ENCODE peak calls at places on chromosomes 7 and 10, in seven cellular contexts. E, G, L, F, M, R and W are unnamed samples. For H3K36me3, the result is how much of the 10 kb centered on the place peaks cover.

GRCh38 chr7:128890306-128891109 is 20.0 kb downstream of the KCP start:
- DNase-seq in M (no peak), E (peak), L (peak), G (no peak), F (no peak), R (no peak), W (no peak)

GRCh38 chr10:26463986-26464385 is 25.8 kb downstream of the APBB1IP start:
- DNase-seq in R (no peak), G (no peak), F (no peak), L (no peak), E (no peak), M (no peak), W (no peak)

GRCh38 chr10:95795602-95796001 is 39.6 kb downstream of the ENTPD1 start:
- DNase-seq in F (no peak), R (no peak), G (no peak), M (no peak), E (no peak), L (peak), W (no peak)

GRCh38 chr7:42238709-42239395 is 1.8 kb upstream of the GLI3 start:
- DNase-seq in E (peak), L (peak), G (no peak), R (no peak), M (no peak), F (no peak), W (peak)

GRCh38 chr10:46551701-46552525 is 4.5 kb downstream of the GPRIN2 start:
- DNase-seq in M (no peak), E (peak), R (peak), G (no peak), L (no peak), F (peak), W (peak)

GRCh38 chr10:13296476-13296875 is 3.4 kb downstream of the PHYH start:
- DNase-seq in M (no peak), F (no peak), G (no peak), E (no peak), L (no peak), R (no peak), W (no peak)

GRCh38 chr10:18906636-18907035 is 142.0 kb upstream of the MALRD1 start:
- DNase-seq in R (no peak), L (peak), G (no peak), M (no peak), F (no peak), E (no peak), W (no peak)

GRCh38 chr10:97519342-97519741 is 20.6 kb downstream of the UBTD1 start:
- DNase-seq in E (no peak), G (no peak), F (no peak), R (no peak), L (no peak), M (no peak), W (no peak)

GRCh38 chr7:85405503-85405902 is 218.6 kb upstream of the SEMA3D start:
- DNase-seq in M (no peak), L (no peak), F (no peak), G (no peak), R (no peak), E (no peak), W (no peak)

GRCh38 chr7:47067215-47067614 is 514.7 kb downstream of the TNS3 start:
- DNase-seq in R (no peak), E (no peak), M (no peak), G (no peak), L (no peak), F (no peak), W (no peak)

GRCh38 chr7:3082831-3083230 is 39.2 kb upstream of the CARD11 start:
- DNase-seq in L (peak), M (no peak), F (no peak), E (no peak), R (no peak), G (no peak), W (no peak)

GRCh38 chr7:9091282-9091681 is 657.9 kb downstream of the NXPH1 start:
- DNase-seq in G (no peak), L (peak), M (no peak), F (no peak), R (no peak), E (no peak), W (no peak)

GRCh38 chr7:123024989-123025758 is 29.7 kb upstream of the TAS2R16 start:
- DNase-seq in M (no peak), R (no peak), G (no peak), E (peak), F (no peak), L (peak), W (no peak)

GRCh38 chr10:93146336-93146735 is 72.6 kb downstream of the CYP26A1 start:
- DNase-seq in E (no peak), R (no peak), M (no peak), F (no peak), G (no peak), L (no peak), W (no peak)

GRCh38 chr7:98771519-98772241 is 98.1 kb downstream of the TMEM130 start:
- DNase-seq in R (no peak), F (no peak), G (no peak), L (no peak), E (peak), M (no peak), W (no peak)

GRCh38 chr7:51324206-51324884 is 7.7 kb upstream of the COBL start:
- DNase-seq in M (no peak), G (no peak), R (peak), E (no peak), L (no peak), F (no peak), W (peak)

GRCh38 chr7:13778967-13779366 is 210.5 kb downstream of the ETV1 start:
- DNase-seq in E (peak), G (peak), M (no peak), R (no peak), L (peak), F (no peak), W (no peak)

GRCh38 chr7:8700076-8700624 is 266.7 kb downstream of the NXPH1 start:
- DNase-seq in R (no peak), L (no peak), E (no peak), F (no peak), G (no peak), M (no peak), W (no peak)

GRCh38 chr7:140509789-140510188 is 30.5 kb upstream of the MKRN1 start:
- DNase-seq in F (no peak), R (no peak), L (peak), M (no peak), E (no peak), G (no peak), W (no peak)

GRCh38 chr7:25569765-25570164 is 341.5 kb upstream of the NPVF start:
- DNase-seq in M (no peak), L (no peak), R (no peak), F (no peak), E (no peak), G (no peak), W (no peak)

GRCh38 chr10:104076743-104077160 is 8.9 kb downstream of the COL17A1 start:
- DNase-seq in G (no peak), E (no peak), F (peak), M (no peak), L (peak), R (peak), W (no peak)

GRCh38 chr7:513521-514166 is 6.0 kb downstream of the PDGFA start:
- DNase-seq in E (peak), M (no peak), G (no peak), L (peak), F (no peak), R (no peak), W (no peak)

GRCh38 chr7:108395442-108395841 is 60.8 kb downstream of the NRCAM start:
- DNase-seq in F (no peak), E (no peak), L (no peak), M (no peak), R (no peak), G (no peak), W (no peak)

GRCh38 chr7:22564511-22565045 is 64.6 kb upstream of the STEAP1B start:
- DNase-seq in F (peak), M (no peak), R (peak), G (no peak), E (peak), L (peak), W (no peak)

GRCh38 chr7:97119747-97120146 is 2.2 kb downstream of the SDHAF3 start:
- DNase-seq in M (no peak), L (no peak), G (no peak), F (no peak), R (no peak), E (no peak), W (no peak)

GRCh38 chr10:48762104-48763042 is 77.7 kb downstream of the WDFY4 start:
- DNase-seq in L (peak), M (no peak), F (peak), E (no peak), R (no peak), G (no peak), W (no peak)

GRCh38 chr7:137932881-137933269 is 69.0 kb downstream of the CREB3L2 start:
- DNase-seq in G (no peak), M (no peak), R (no peak), F (peak), E (peak), L (peak), W (peak)

GRCh38 chr10:17652585-17652984 is 8.6 kb downstream of the STAM start:
- DNase-seq in F (no peak), M (no peak), R (no peak), G (no peak), L (no peak), E (no peak), W (no peak)

GRCh38 chr10:22244855-22245254 is 27.0 kb upstream of the EBLN1 start:
- DNase-seq in G (no peak), F (no peak), L (no peak), M (no peak), R (no peak), E (no peak), W (no peak)
- TF ChIP-seq CTCF in G (no peak), F (no peak), L (no peak), M (no peak), R (no peak), E (no peak), W (no peak)

DNA sequence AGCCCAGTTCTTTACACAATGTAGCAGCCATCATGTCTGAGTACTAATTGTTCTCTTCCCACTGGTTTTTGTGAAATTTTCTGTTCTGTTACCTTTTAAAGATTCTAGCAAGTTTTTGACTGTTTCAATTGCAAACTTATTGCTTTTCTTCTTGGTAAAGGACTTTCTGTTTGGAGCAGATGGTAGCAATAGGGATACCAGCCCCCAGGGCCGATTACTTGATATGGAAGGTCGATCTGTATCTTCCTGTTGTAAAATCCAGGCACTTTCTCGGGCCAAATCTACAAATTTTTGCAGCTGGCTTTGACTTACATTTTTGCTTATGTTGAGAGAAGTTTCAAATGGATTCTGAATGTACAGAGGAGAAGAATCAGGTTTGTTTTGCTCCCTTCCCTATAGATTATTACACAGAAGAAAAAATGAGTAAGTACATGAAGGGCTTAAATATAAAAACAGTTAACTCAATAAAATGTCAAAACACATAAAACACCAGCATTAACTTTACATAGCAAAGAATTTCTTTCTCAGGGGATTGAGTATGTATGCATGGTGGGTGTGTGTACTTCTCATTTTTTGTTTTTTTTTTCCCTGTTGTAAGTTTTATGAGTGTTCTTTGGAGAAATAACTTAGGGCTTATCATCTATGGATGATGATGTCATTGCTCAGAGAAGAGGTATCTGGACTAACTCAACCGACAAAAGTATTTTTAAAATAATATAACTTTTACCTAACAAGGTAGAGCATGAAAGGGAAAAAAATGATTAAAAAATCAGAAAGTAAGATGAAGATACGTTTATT is 35.3 kb downstream of the MTPAP start:
- DNase-seq in M (no peak), L (no peak), F (no peak), R (no peak), E (peak), G (no peak), W (no peak)
- H3K36me3 ChIP-seq in M (under half), L (under half), F (under half), R (under half), E (under half), G (under half), W (under half)

GRCh38 chr7:142025896-142026295 is 30.2 kb downstream of the MGAM start:
- DNase-seq in F (no peak), R (no peak), G (no peak), L (peak), E (peak), M (no peak), W (no peak)

GRCh38 chr7:142030846-142031245 is 35.2 kb downstream of the MGAM start:
- DNase-seq in L (no peak), R (no peak), M (no peak), G (no peak), E (no peak), F (no peak), W (no peak)

GRCh38 chr7:142033154-142033553 is 37.5 kb downstream of the MGAM start:
- DNase-seq in L (no peak), R (no peak), M (no peak), F (no peak), G (no peak), E (no peak), W (no peak)

GRCh38 chr7:142024547-142024946 is 28.9 kb downstream of the MGAM start:
- DNase-seq in L (peak), G (no peak), M (no peak), E (peak), R (no peak), F (no peak), W (no peak)

DNA sequence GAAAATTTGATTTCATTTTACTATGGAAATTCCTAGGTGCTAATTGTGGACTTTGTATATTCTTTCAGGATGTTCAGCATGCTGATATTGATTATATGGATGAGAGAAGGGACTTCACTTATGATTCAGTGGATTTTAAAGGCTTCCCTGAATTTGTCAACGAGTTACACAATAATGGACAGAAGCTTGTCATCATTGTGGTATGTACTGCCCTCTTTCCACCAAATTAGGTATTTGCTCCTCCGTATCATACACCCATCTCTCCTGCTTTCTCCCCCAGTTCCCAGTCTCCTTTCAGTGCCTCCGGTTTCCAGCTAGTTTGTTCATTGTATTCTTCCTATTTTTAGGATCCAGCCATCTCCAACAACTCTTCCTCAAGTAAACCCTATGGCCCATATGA is 34.6 kb downstream of the MGAM start:
- DNase-seq in E (peak), L (peak), M (no peak), G (no peak), R (no peak), F (no peak), W (no peak)
- TF ChIP-seq CTCF in E (no peak), L (peak), M (no peak), G (no peak), R (no peak), F (no peak), W (no peak)

GRCh38 chr10:3105905-3106304 is 38.6 kb downstream of the PFKP start:
- DNase-seq in G (no peak), E (no peak), F (no peak), L (no peak), M (no peak), R (no peak), W (no peak)
- H3K36me3 ChIP-seq in G (half or more), E (half or more), F (under half), L (under half), M (half or more), R (under half), W (under half)

GRCh38 chr10:114334301-114334700 is 70.0 kb downstream of the AFAP1L2 start:
- DNase-seq in R (no peak), E (no peak), M (no peak), G (no peak), F (no peak), L (no peak), W (no peak)
- TF ChIP-seq CTCF in R (no peak), E (no peak), M (no peak), G (no peak), F (no peak), L (no peak), W (no peak)

DNA sequence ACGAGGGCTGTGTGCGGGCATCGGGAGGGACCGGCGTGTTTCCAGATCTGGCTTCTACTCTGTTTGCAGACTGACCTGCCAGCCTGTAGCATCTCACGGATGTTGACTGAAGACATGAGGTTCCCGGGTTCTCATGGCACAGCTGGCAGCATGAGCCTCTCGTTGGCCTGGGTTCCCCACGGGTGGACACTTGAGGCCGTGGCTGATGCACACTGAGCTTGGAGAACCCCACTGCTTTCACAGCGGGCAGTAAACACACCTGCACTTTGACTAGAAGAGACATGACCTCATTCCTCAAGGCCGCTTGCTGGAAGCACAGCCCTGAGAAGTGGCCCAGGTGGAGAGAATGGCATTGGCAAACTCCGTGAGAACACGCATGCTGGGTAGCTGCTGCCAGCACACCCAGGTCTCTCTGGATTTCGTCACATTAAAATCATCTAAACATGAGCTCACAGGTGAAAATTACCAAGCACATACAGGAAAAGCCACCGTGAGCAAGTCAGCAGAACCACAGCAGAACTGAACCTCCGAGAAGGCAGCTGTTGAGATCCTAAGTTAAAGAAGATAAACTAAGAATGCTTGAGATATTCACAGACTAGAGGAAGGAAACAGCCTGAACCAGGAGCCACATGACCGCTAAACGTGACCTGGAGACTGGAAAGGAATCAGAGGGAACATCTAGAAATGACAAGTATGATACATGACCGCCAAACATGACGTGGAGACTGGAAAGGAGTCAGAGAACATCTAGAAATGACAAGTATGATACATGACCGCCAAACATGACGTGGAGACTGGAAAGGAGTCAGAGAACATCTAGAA is 32.5 kb downstream of the BNIP3 start:
- DNase-seq in F (no peak), L (no peak), M (no peak), G (no peak), E (peak), R (no peak), W (peak)
- H3K36me3 ChIP-seq in F (under half), L (under half), M (under half), G (under half), E (under half), R (half or more), W (under half)

GRCh38 chr10:58701398-58702135 is 188.9 kb downstream of the BICC1 start:
- DNase-seq in M (no peak), R (no peak), G (no peak), E (no peak), F (peak), L (peak), W (no peak)
- TF ChIP-seq CTCF in M (no peak), R (no peak), G (no peak), E (no peak), F (no peak), L (no peak), W (no peak)

DNA sequence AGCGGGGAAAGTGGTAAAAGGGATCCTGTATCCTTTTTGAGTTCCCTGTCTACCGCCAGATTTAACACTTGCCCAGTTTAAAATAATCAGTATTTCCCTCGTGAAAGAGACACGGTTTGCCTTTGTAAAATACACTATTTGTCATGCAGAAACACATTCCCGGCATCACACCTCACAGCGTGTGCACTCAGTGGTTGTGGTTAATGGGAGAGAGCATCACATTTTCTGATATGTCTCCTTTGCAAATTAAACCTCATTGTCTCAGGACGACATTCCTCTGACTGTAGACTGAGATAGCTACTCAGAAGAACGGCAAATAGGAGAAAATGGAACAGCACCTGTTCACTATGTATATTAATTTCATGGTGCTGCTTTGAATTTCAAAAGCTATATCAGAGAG is 113.1 kb upstream of the IFRD1 start:
- DNase-seq in G (no peak), R (no peak), F (no peak), L (no peak), E (no peak), M (no peak), W (no peak)
- H3K36me3 ChIP-seq in G (under half), R (under half), F (under half), L (under half), E (under half), M (under half), W (under half)

DNA sequence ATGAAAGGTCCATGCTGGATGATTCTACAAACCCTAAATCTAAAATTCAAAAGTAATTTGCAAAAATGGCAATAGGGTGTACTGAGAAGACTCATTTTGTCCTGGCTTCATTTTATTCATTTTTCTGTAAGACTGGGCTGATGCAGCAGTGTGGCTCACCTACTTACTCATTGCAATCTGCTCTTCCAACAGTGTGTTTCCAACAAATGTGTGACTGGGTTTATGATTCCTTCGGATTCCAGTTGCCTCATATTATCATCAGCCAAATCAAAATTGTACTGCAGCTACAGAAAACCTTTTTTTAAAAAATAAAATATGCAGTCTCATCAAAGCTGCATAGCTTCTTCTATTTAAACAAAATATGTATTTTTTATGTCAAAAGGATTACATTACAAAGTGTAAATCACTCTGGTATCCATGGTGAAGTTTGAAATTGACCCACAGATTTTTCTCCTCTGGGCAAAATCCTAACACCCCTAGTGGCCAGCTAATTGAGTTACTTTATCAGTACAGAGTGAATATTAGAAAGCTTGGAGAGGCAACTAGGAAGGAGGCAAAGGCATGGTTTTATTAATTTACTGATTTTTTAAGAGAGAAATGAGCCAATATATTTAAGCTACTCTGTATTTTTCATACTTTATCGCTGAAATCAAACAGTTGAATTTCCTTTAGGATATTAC is 390.3 kb downstream of the MAGI2 start:
- DNase-seq in G (no peak), M (no peak), F (no peak), L (no peak), R (no peak), E (no peak), W (no peak)
- TF ChIP-seq CTCF in G (peak), M (no peak), F (no peak), L (peak), R (peak), E (peak), W (no peak)